ENCODE peak calls at places on chromosomes 4 and X, in seven cellular contexts. Z, S, M, X, U, W and F are unnamed samples.

GRCh38 chr4:110049951-110050925 is 137.6 kb downstream of the EGF start:
- DNase-seq in W (peak), M (peak), S (peak), U (peak), Z (peak), X (no peak), F (peak)

GRCh38 chr4:69098470-69098869 is 2.2 kb downstream of the UGT2B7 start:
- DNase-seq in M (no peak), X (no peak), Z (no peak), S (no peak), U (no peak), W (no peak), F (no peak)

GRCh38 chr4:127370495-127371069 is 262.2 kb upstream of the INTU start:
- DNase-seq in W (no peak), S (no peak), U (no peak), Z (no peak), X (no peak), M (no peak), F (no peak)

GRCh38 chr4:104592894-104593470 is 98.3 kb upstream of the CXXC4 start:
- DNase-seq in W (no peak), M (no peak), S (no peak), Z (peak), U (peak), X (no peak), F (no peak)

GRCh38 chr4:39976945-39977488 is 694 bp downstream of the PDS5A start:
- DNase-seq in U (no peak), M (peak), Z (no peak), X (peak), W (no peak), S (no peak), F (no peak)

GRCh38 chr4:56186808-56187523 is 200.3 kb downstream of the AASDH start:
- DNase-seq in M (no peak), U (no peak), W (no peak), X (no peak), S (no peak), Z (no peak), F (no peak)

GRCh38 chrX:16870861-16871584 is 861 bp upstream of the RBBP7 start:
- DNase-seq in S (no peak), Z (no peak), M (no peak), X (peak), U (no peak), W (no peak), F (no peak)

GRCh38 chr4:3407171-3407771 is 34.5 kb upstream of the HGFAC start:
- DNase-seq in S (no peak), M (no peak), X (no peak), Z (no peak), U (no peak), W (no peak), F (no peak)

GRCh38 chr4:87849612-87850011 is 16.8 kb downstream of the MEPE start:
- DNase-seq in Z (no peak), X (no peak), W (no peak), U (no peak), S (no peak), M (no peak), F (peak)

GRCh38 chr4:180058731-180059215 is 2184.4 kb upstream of the TENM3 start:
- DNase-seq in W (no peak), Z (no peak), X (peak), M (no peak), U (peak), S (no peak), F (peak)

GRCh38 chr4:166972071-166972470 is 262.2 kb downstream of the SPOCK3 start:
- DNase-seq in X (no peak), Z (no peak), W (no peak), M (no peak), S (no peak), U (no peak), F (peak)

GRCh38 chrX:54695231-54695630 is 102.8 kb downstream of the ITIH6 start:
- DNase-seq in Z (peak), S (no peak), X (no peak), W (no peak), U (no peak), M (no peak), F (no peak)

GRCh38 chr4:4267981-4268380 is 20.0 kb upstream of the TMEM128 start:
- DNase-seq in Z (no peak), X (no peak), W (no peak), S (no peak), U (no peak), M (no peak), F (no peak)

GRCh38 chr4:3716034-3716875 is 49.9 kb upstream of the ADRA2C start:
- DNase-seq in X (peak), S (no peak), M (no peak), U (no peak), W (no peak), Z (no peak), F (no peak)

GRCh38 chr4:1746265-1746691 is 25.0 kb downstream of the TACC3 start:
- DNase-seq in X (peak), U (peak), W (no peak), S (no peak), M (peak), Z (peak), F (no peak)

GRCh38 chr4:119659576-119659975 is 31.0 kb upstream of the PDE5A start:
- DNase-seq in X (no peak), W (no peak), S (no peak), Z (no peak), U (no peak), M (no peak), F (no peak)